ENCODE peak calls at places on chromosomes 16 and 17, in ten cellular contexts. N, B, G, Y, K, P, T, D, C and S are unnamed samples.

GRCh38 chr16:14310519-14310991 is 239.4 kb downstream of the MRTFB start:
- DNase-seq in N (no peak), B (peak; percentile 44), G (peak; percentile 77), Y (peak; percentile 65), K (no peak), P (peak; percentile 95), T (no peak), D (peak; percentile 64), C (no peak), S (no peak)

GRCh38 chr17:82752371-82753200 is 721 bp downstream of the TBCD start:
- DNase-seq in N (no peak), B (peak; percentile 25), G (peak; percentile 67), Y (no peak), K (peak; percentile 6), P (peak; percentile 35), T (no peak), D (peak; percentile 73), C (peak; percentile 53), S (no peak)

GRCh38 chr17:50865060-50865867 is 890 bp downstream of the TOB1 start:
- DNase-seq in N (peak; percentile 92), B (peak; percentile 51), G (peak; percentile 67), Y (peak; percentile 72), K (peak; percentile 62), P (peak; percentile 66), T (peak; percentile 67), D (peak; percentile 51), C (peak; percentile 79), S (peak; percentile 87)

GRCh38 chr17:27747462-27748359 is 52.6 kb downstream of the NOS2 start:
- DNase-seq in N (no peak), B (no peak), G (no peak), Y (peak; percentile 86), K (no peak), P (no peak), T (no peak), D (no peak), C (peak; percentile 83), S (peak; percentile 70)

GRCh38 chr17:57923182-57923872 is 31.9 kb downstream of the CUEDC1 start:
- DNase-seq in N (no peak), B (no peak), G (no peak), Y (no peak), K (no peak), P (no peak), T (no peak), D (no peak), C (no peak), S (no peak)

GRCh38 chr16:54930034-54930938 is at the start of gene IRX5:
- DNase-seq in N (peak; percentile 92), B (peak; percentile 97), G (peak; percentile 63), Y (peak; percentile 94), K (peak; percentile 97), P (peak; percentile 54), T (peak; percentile 95), D (peak; percentile 79), C (peak; percentile 94), S (peak; percentile 97)

GRCh38 chr16:10923650-10924214 is 18.5 kb downstream of the DEXI start:
- DNase-seq in N (no peak), B (no peak), G (no peak), Y (no peak), K (no peak), P (no peak), T (no peak), D (no peak), C (no peak), S (no peak)

GRCh38 chr17:73593249-73593965 is 50.8 kb downstream of the SDK2 start:
- DNase-seq in N (no peak), B (no peak), G (no peak), Y (no peak), K (no peak), P (no peak), T (no peak), D (no peak), C (no peak), S (no peak)

GRCh38 chr17:1511756-1512321 is 4.6 kb downstream of the INPP5K start:
- DNase-seq in N (no peak), B (no peak), G (no peak), Y (no peak), K (peak; percentile 82), P (no peak), T (no peak), D (no peak), C (no peak), S (no peak)

GRCh38 chr16:81797443-81797842 is 18.4 kb downstream of the PLCG2 start:
- DNase-seq in N (no peak), B (no peak), G (peak; percentile 54), Y (no peak), K (no peak), P (peak; percentile 94), T (no peak), D (peak; percentile 65), C (no peak), S (no peak)

GRCh38 chr16:65601781-65602180 is 479.9 kb upstream of the CDH11 start:
- DNase-seq in N (peak; percentile 82), B (no peak), G (no peak), Y (no peak), K (no peak), P (no peak), T (no peak), D (no peak), C (no peak), S (no peak)

DNA sequence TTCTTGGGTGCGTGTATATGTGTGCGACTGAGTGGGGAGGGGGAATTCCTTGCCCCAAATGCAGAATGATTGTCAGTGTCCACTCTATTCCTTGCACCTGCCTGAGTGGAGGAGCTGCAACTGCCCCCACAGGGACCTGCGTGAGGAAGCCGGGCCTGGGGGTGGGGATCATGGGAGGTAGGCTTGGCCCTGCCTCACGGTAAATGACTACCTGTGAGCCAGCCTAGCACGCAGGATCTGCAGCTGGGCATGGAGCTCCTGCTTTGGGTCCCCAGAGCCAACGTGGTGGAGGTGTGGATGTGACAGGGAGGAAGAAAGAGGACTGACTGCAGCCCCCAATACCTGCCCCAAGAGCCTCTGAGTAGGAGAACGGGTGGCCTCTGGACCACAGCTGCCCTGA is 77.0 kb upstream of the GAS7 start:
- DNase-seq in N (peak; percentile 70), B (no peak), G (no peak), Y (no peak), K (no peak), P (no peak), T (no peak), D (no peak), C (no peak), S (no peak)
- TF ChIP-seq CTCF in N (no peak), B (no peak), G (no peak), Y (no peak), K (no peak), P (no peak), T (no peak), D (no peak), C (no peak), S (no peak)

DNA sequence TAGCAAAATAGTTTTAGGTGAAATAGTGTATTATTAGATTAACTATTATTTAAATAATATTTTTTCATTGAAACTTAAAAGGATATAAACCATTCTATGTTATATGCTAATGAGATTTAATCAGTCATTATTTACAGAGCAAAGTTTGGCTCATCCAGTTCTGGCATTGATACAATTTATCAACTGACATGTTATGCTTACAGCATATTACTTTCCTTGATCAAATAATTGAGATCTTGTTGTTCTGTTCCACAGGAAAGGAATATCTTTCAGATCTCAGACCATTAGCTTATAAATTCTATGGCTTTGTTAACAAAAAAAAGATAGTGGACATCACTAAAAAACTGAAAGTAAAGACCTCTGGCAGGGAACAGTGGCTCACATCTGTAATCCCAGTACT is 403.0 kb downstream of the ZFHX3 start:
- DNase-seq in N (no peak), B (no peak), G (no peak), Y (no peak), K (no peak), P (no peak), T (no peak), D (no peak), C (no peak), S (no peak)
- TF ChIP-seq CTCF in N (no peak), B (no peak), G (no peak), Y (no peak), K (no peak), P (no peak), T (no peak), D (no peak), C (no peak), S (no peak)

DNA sequence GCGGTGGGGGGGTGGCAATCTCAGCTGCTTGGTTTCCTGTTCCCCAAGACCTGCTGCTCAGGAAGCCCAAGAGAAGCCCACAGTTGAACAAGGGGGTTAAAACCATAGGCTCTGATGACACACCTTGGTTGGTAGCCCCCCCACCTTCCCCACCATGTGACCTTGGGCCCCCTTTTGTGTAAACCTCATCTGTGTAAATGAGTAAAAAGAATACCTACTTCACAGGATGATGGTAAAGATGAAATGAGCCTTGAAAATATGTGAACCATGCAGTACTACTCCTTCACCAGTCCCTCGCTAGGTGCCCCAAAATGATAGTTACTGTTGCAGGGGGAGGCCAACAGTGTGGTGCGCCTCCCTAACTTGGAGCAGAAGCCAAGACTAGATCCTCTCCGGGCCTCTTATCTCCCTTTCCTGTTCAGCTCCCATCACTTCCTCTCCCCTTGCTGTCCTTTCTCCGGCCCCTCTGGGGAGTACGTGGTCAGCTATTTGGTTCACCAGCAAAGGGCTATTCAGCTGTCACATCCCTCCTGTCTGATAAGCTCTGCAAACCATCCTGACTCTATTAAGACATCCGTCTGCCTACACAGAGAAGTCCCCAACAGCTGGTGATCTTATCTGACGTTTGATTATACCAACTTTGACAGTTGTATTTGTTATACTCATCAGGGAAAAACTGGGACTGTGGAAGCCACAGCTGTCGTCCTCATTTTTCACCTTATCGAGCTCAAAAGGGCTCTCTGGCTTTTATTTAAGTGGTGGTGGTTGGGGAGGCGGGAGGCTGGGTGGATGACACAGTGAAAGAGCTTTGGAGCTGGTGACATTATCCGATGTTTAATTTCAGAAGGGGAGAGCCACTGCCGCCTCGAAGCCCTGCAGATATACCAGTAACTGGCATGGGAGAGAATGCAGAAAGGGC is 19.9 kb downstream of the DCAKD start:
- DNase-seq in N (no peak), B (no peak), G (no peak), Y (no peak), K (no peak), P (peak; percentile 31), T (no peak), D (no peak), C (no peak), S (no peak)
- TF ChIP-seq CTCF in N (no peak), B (no peak), G (no peak), Y (no peak), K (no peak), P (no peak), T (no peak), D (no peak), C (no peak), S (no peak)

GRCh38 chr16:26762596-26762995 is 304.1 kb upstream of the C16orf82 start:
- DNase-seq in N (no peak), B (no peak), G (no peak), Y (peak; percentile 28), K (no peak), P (no peak), T (no peak), D (no peak), C (no peak), S (no peak)

GRCh38 chr16:26770547-26770946 is 296.2 kb upstream of the C16orf82 start:
- DNase-seq in N (no peak), B (no peak), G (no peak), Y (no peak), K (no peak), P (no peak), T (no peak), D (no peak), C (no peak), S (no peak)

DNA sequence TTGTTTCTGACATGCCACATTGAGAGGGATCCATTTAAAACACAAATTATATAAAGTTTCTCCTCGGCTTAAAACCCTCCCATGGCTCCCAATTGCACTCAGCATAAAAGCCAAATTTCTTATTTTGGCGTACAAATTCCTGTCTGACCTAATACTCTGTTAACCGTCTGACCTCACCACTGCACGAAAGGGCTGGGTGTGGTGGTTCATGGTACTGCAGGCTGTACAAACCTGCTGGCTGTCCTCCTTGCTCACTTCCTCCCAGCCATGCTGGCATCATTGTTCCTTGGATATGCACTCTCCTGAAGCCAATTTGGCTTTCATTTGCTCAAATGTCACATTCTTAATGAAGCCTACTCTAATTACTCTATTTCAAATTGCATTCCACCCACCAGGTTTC is 301.6 kb upstream of the C16orf82 start:
- DNase-seq in N (no peak), B (no peak), G (no peak), Y (peak; percentile 41), K (no peak), P (peak; percentile 13), T (peak; percentile 13), D (no peak), C (peak; percentile 27), S (no peak)
- TF ChIP-seq CTCF in N (no peak), B (peak; percentile 25), G (no peak), Y (peak; percentile 54), K (no peak), P (peak; percentile 46), T (no peak), D (no peak), C (peak; percentile 34), S (no peak)